ENCODE peak calls at places on chromosomes 7 and 10, in five cellular contexts. One of them, this sample, is unnamed.

GRCh38 chr7:33841658-33842057 is 63.7 kb upstream of the BMPER start:
- DNase-seq in bronchial epithelial cell: peak
- DNase-seq in lower leg skin: peak
- DNase-seq in RKO: no peak
- DNase-seq in A172: peak
- DNase-seq in this sample: no peak

GRCh38 chr7:17486835-17487234 is 188.4 kb downstream of the AHR start:
- DNase-seq in A172: no peak
- DNase-seq in RKO: no peak
- DNase-seq in lower leg skin: no peak
- DNase-seq in bronchial epithelial cell: no peak
- DNase-seq in this sample: no peak

GRCh38 chr10:5611899-5612680 is 54.3 kb downstream of the ASB13 start:
- DNase-seq in bronchial epithelial cell: peak
- DNase-seq in A172: peak
- DNase-seq in lower leg skin: no peak
- DNase-seq in RKO: peak
- DNase-seq in this sample: no peak

GRCh38 chr10:16832351-16833080 is 15.3 kb upstream of the RSU1 start:
- DNase-seq in bronchial epithelial cell: peak
- DNase-seq in RKO: no peak
- DNase-seq in lower leg skin: no peak
- DNase-seq in A172: peak
- DNase-seq in this sample: peak

GRCh38 chr7:98125758-98126157 is 19.1 kb downstream of the LMTK2 start:
- DNase-seq in lower leg skin: no peak
- DNase-seq in A172: no peak
- DNase-seq in bronchial epithelial cell: no peak
- DNase-seq in RKO: no peak
- DNase-seq in this sample: no peak

GRCh38 chr7:92330835-92331438 is 85.2 kb downstream of the ANKIB1 start:
- DNase-seq in RKO: no peak
- DNase-seq in bronchial epithelial cell: no peak
- DNase-seq in A172: no peak
- DNase-seq in lower leg skin: no peak
- DNase-seq in this sample: no peak

GRCh38 chr10:124035928-124036558 is 57.4 kb downstream of the CHST15 start:
- DNase-seq in A172: no peak
- DNase-seq in lower leg skin: peak
- DNase-seq in RKO: no peak
- DNase-seq in bronchial epithelial cell: no peak
- DNase-seq in this sample: no peak

GRCh38 chr10:21972584-21972983 is 30.9 kb downstream of the DNAJC1 start:
- DNase-seq in RKO: no peak
- DNase-seq in lower leg skin: no peak
- DNase-seq in A172: no peak
- DNase-seq in bronchial epithelial cell: no peak
- DNase-seq in this sample: no peak

GRCh38 chr7:74554178-74554577 is 100.5 kb downstream of the GTF2IRD1 start:
- DNase-seq in lower leg skin: no peak
- DNase-seq in RKO: peak
- DNase-seq in bronchial epithelial cell: peak
- DNase-seq in A172: no peak
- DNase-seq in this sample: no peak

GRCh38 chr7:6242561-6242960 is 29.9 kb downstream of the CYTH3 start:
- DNase-seq in RKO: no peak
- DNase-seq in lower leg skin: no peak
- DNase-seq in bronchial epithelial cell: no peak
- DNase-seq in A172: peak
- DNase-seq in this sample: no peak

GRCh38 chr10:79155301-79156081 is 86.7 kb downstream of the ZMIZ1 start:
- DNase-seq in bronchial epithelial cell: peak
- DNase-seq in A172: no peak
- DNase-seq in lower leg skin: peak
- DNase-seq in RKO: no peak
- DNase-seq in this sample: peak

GRCh38 chr10:132412316-132413192 is 15.6 kb downstream of the PWWP2B start:
- DNase-seq in bronchial epithelial cell: no peak
- DNase-seq in lower leg skin: no peak
- DNase-seq in RKO: no peak
- DNase-seq in A172: no peak
- DNase-seq in this sample: no peak

GRCh38 chr7:143484059-143484458 is 6.4 kb downstream of the TAS2R41 start:
- DNase-seq in bronchial epithelial cell: no peak
- DNase-seq in A172: no peak
- DNase-seq in RKO: no peak
- DNase-seq in lower leg skin: no peak
- DNase-seq in this sample: no peak

GRCh38 chr7:76047305-76047810 is 442 bp downstream of the STYXL1 start:
- DNase-seq in A172: peak
- DNase-seq in RKO: peak
- DNase-seq in bronchial epithelial cell: peak
- DNase-seq in lower leg skin: no peak
- DNase-seq in this sample: peak

GRCh38 chr10:46558411-46559185 is 2.1 kb upstream of the GPRIN2 start:
- DNase-seq in bronchial epithelial cell: no peak
- DNase-seq in RKO: no peak
- DNase-seq in A172: no peak
- DNase-seq in lower leg skin: peak
- DNase-seq in this sample: no peak

GRCh38 chr7:22419488-22419887 is 62.5 kb upstream of the RAPGEF5 start:
- DNase-seq in bronchial epithelial cell: no peak
- DNase-seq in RKO: no peak
- DNase-seq in A172: no peak
- DNase-seq in lower leg skin: no peak
- DNase-seq in this sample: no peak

GRCh38 chr7:157627646-157628045 is 290.8 kb downstream of the DNAJB6 start:
- DNase-seq in RKO: no peak
- DNase-seq in bronchial epithelial cell: no peak
- DNase-seq in lower leg skin: no peak
- DNase-seq in A172: no peak
- DNase-seq in this sample: no peak

GRCh38 chr7:3780525-3780924 is 479.5 kb downstream of the SDK1 start:
- DNase-seq in A172: no peak
- DNase-seq in lower leg skin: no peak
- DNase-seq in RKO: no peak
- DNase-seq in bronchial epithelial cell: no peak
- DNase-seq in this sample: no peak

GRCh38 chr10:15262036-15262713 is 93.7 kb upstream of the NMT2 start:
- DNase-seq in RKO: no peak
- DNase-seq in lower leg skin: no peak
- DNase-seq in bronchial epithelial cell: peak
- DNase-seq in A172: no peak
- DNase-seq in this sample: peak

GRCh38 chr10:52951819-52952218 is 179.2 kb upstream of the MBL2 start:
- DNase-seq in RKO: no peak
- DNase-seq in bronchial epithelial cell: peak
- DNase-seq in lower leg skin: no peak
- DNase-seq in A172: peak
- DNase-seq in this sample: peak

GRCh38 chr10:30840386-30841074 is 191.1 kb downstream of the ZNF438 start:
- DNase-seq in RKO: no peak
- DNase-seq in bronchial epithelial cell: no peak
- DNase-seq in lower leg skin: no peak
- DNase-seq in A172: no peak
- DNase-seq in this sample: no peak

GRCh38 chr7:91031757-91032156 is 232.5 kb upstream of the FZD1 start:
- DNase-seq in RKO: peak
- DNase-seq in A172: no peak
- DNase-seq in bronchial epithelial cell: no peak
- DNase-seq in lower leg skin: no peak
- DNase-seq in this sample: no peak

GRCh38 chr7:142383826-142384507 is 126.1 kb upstream of the PRSS58 start:
- DNase-seq in bronchial epithelial cell: no peak
- DNase-seq in RKO: no peak
- DNase-seq in A172: peak
- DNase-seq in lower leg skin: no peak
- DNase-seq in this sample: no peak

GRCh38 chr10:98425511-98426352 is 10.8 kb upstream of the PYROXD2 start:
- DNase-seq in RKO: peak
- DNase-seq in lower leg skin: no peak
- DNase-seq in bronchial epithelial cell: peak
- DNase-seq in A172: peak
- DNase-seq in this sample: peak

GRCh38 chr7:133436014-133436428 is 183.1 kb downstream of the EXOC4 start:
- DNase-seq in RKO: no peak
- DNase-seq in A172: peak
- DNase-seq in lower leg skin: no peak
- DNase-seq in bronchial epithelial cell: peak
- DNase-seq in this sample: no peak

GRCh38 chr7:150410680-150411346 is 31.7 kb downstream of the ZNF775 start:
- DNase-seq in A172: no peak
- DNase-seq in bronchial epithelial cell: no peak
- DNase-seq in lower leg skin: no peak
- DNase-seq in RKO: no peak
- DNase-seq in this sample: peak

GRCh38 chr10:86355571-86356038 is 11.0 kb downstream of the GRID1 start:
- DNase-seq in RKO: no peak
- DNase-seq in A172: no peak
- DNase-seq in lower leg skin: no peak
- DNase-seq in bronchial epithelial cell: no peak
- DNase-seq in this sample: no peak

GRCh38 chr10:4812952-4813351 is 13.1 kb upstream of the AKR1E2 start:
- DNase-seq in A172: peak
- DNase-seq in lower leg skin: no peak
- DNase-seq in RKO: peak
- DNase-seq in bronchial epithelial cell: peak
- DNase-seq in this sample: peak

GRCh38 chr7:11212080-11212711 is 238.5 kb downstream of the PHF14 start:
- DNase-seq in RKO: peak
- DNase-seq in lower leg skin: peak
- DNase-seq in bronchial epithelial cell: peak
- DNase-seq in A172: peak
- DNase-seq in this sample: peak

GRCh38 chr7:138092486-138093028 is 16.3 kb downstream of the AKR1D1 start:
- DNase-seq in bronchial epithelial cell: peak
- DNase-seq in A172: no peak
- DNase-seq in RKO: peak
- DNase-seq in lower leg skin: no peak
- DNase-seq in this sample: no peak

GRCh38 chr10:118210276-118210675 is 131.8 kb downstream of the FAM204A start:
- DNase-seq in A172: no peak
- DNase-seq in RKO: peak
- DNase-seq in lower leg skin: no peak
- DNase-seq in bronchial epithelial cell: peak
- DNase-seq in this sample: no peak